ENCODE peak calls at places on chromosomes 1 and 21, in four cellular contexts. One of them, this sample, is unnamed.

GRCh38 chr1:27519341-27520258 is 29.6 kb upstream of the WASF2 start:
- DNase-seq in HepG2: no peak
- DNase-seq in astrocyte of the cerebellum: no peak
- DNase-seq in astrocyte of the spinal cord: no peak
- DNase-seq in this sample: no peak

GRCh38 chr1:18326171-18326950 is 154.4 kb upstream of the KLHDC7A start:
- DNase-seq in HepG2: no peak
- DNase-seq in astrocyte of the cerebellum: no peak
- DNase-seq in astrocyte of the spinal cord: no peak
- DNase-seq in this sample: no peak

GRCh38 chr1:174815036-174815435 is 184.7 kb upstream of the CACYBP start:
- DNase-seq in HepG2: peak
- DNase-seq in astrocyte of the cerebellum: no peak
- DNase-seq in astrocyte of the spinal cord: peak
- DNase-seq in this sample: peak

GRCh38 chr1:232423591-232423990 is 206.3 kb downstream of the SIPA1L2 start:
- DNase-seq in HepG2: no peak
- DNase-seq in astrocyte of the cerebellum: no peak
- DNase-seq in astrocyte of the spinal cord: no peak
- DNase-seq in this sample: peak

GRCh38 chr1:7576946-7577657 is 194.0 kb upstream of the VAMP3 start:
- DNase-seq in HepG2: no peak
- DNase-seq in astrocyte of the cerebellum: no peak
- DNase-seq in astrocyte of the spinal cord: peak
- DNase-seq in this sample: peak

GRCh38 chr1:74399249-74399648 is 113.2 kb downstream of the LRRC53 start:
- DNase-seq in HepG2: no peak
- DNase-seq in astrocyte of the cerebellum: no peak
- DNase-seq in astrocyte of the spinal cord: no peak
- DNase-seq in this sample: no peak

GRCh38 chr1:172135076-172135672 is 285.3 kb upstream of the C1orf105 start:
- DNase-seq in HepG2: peak
- DNase-seq in astrocyte of the cerebellum: no peak
- DNase-seq in astrocyte of the spinal cord: no peak
- DNase-seq in this sample: peak

GRCh38 chr1:246947255-246947654 is 15.5 kb upstream of the AHCTF1 start:
- DNase-seq in HepG2: peak
- DNase-seq in astrocyte of the cerebellum: peak
- DNase-seq in astrocyte of the spinal cord: peak
- DNase-seq in this sample: peak

GRCh38 chr1:237197470-237198425 is 155.8 kb downstream of the RYR2 start:
- DNase-seq in HepG2: no peak
- DNase-seq in astrocyte of the cerebellum: no peak
- DNase-seq in astrocyte of the spinal cord: no peak
- DNase-seq in this sample: no peak

GRCh38 chr1:121519042-121519755 is 334.4 kb downstream of the SRGAP2C start:
- DNase-seq in HepG2: peak
- DNase-seq in astrocyte of the cerebellum: no peak
- DNase-seq in astrocyte of the spinal cord: peak
- DNase-seq in this sample: no peak

GRCh38 chr1:32736812-32737791 is 34.5 kb upstream of the SYNC start:
- DNase-seq in HepG2: peak
- DNase-seq in astrocyte of the cerebellum: no peak
- DNase-seq in astrocyte of the spinal cord: no peak
- DNase-seq in this sample: no peak

GRCh38 chr1:55329091-55329490 is 113.9 kb upstream of the USP24 start:
- DNase-seq in HepG2: no peak
- DNase-seq in astrocyte of the cerebellum: no peak
- DNase-seq in astrocyte of the spinal cord: no peak
- DNase-seq in this sample: peak

GRCh38 chr1:230797376-230798186 is 50.4 kb downstream of the CAPN9 start:
- DNase-seq in HepG2: peak
- DNase-seq in astrocyte of the cerebellum: peak
- DNase-seq in astrocyte of the spinal cord: peak
- DNase-seq in this sample: peak

GRCh38 chr1:36989260-36989659 is 45.1 kb downstream of the GRIK3 start:
- DNase-seq in HepG2: no peak
- DNase-seq in astrocyte of the cerebellum: no peak
- DNase-seq in astrocyte of the spinal cord: no peak
- DNase-seq in this sample: no peak

GRCh38 chr1:93447481-93448291 is at the start of gene FNBP1L:
- DNase-seq in HepG2: peak
- DNase-seq in astrocyte of the cerebellum: no peak
- DNase-seq in astrocyte of the spinal cord: peak
- DNase-seq in this sample: peak

GRCh38 chr1:98903261-98903660 is 101.4 kb downstream of the PLPPR5 start:
- DNase-seq in HepG2: no peak
- DNase-seq in astrocyte of the cerebellum: peak
- DNase-seq in astrocyte of the spinal cord: peak
- DNase-seq in this sample: peak

GRCh38 chr1:229694053-229694693 is 68.1 kb downstream of the URB2 start:
- DNase-seq in HepG2: no peak
- DNase-seq in astrocyte of the cerebellum: peak
- DNase-seq in astrocyte of the spinal cord: peak
- DNase-seq in this sample: peak

GRCh38 chr1:164707868-164708331 is 148.9 kb downstream of the PBX1 start:
- DNase-seq in HepG2: no peak
- DNase-seq in astrocyte of the cerebellum: no peak
- DNase-seq in astrocyte of the spinal cord: peak
- DNase-seq in this sample: peak

GRCh38 chr1:79386730-79387129 is 380.2 kb upstream of the ADGRL4 start:
- DNase-seq in HepG2: no peak
- DNase-seq in astrocyte of the cerebellum: no peak
- DNase-seq in astrocyte of the spinal cord: no peak
- DNase-seq in this sample: no peak

GRCh38 chr1:55064861-55065263 is 25.5 kb downstream of the PCSK9 start:
- DNase-seq in HepG2: no peak
- DNase-seq in astrocyte of the cerebellum: peak
- DNase-seq in astrocyte of the spinal cord: peak
- DNase-seq in this sample: peak

GRCh38 chr1:39526466-39527189 is 35.2 kb downstream of the BMP8A start:
- DNase-seq in HepG2: no peak
- DNase-seq in astrocyte of the cerebellum: no peak
- DNase-seq in astrocyte of the spinal cord: no peak
- DNase-seq in this sample: no peak

GRCh38 chr1:4617506-4617905 is 36.9 kb upstream of the AJAP1 start:
- DNase-seq in HepG2: no peak
- DNase-seq in astrocyte of the cerebellum: no peak
- DNase-seq in astrocyte of the spinal cord: no peak
- DNase-seq in this sample: no peak

GRCh38 chr21:45592208-45592619 is 50.0 kb upstream of the SLC19A1 start:
- DNase-seq in HepG2: no peak
- DNase-seq in astrocyte of the cerebellum: no peak
- DNase-seq in astrocyte of the spinal cord: no peak
- DNase-seq in this sample: no peak

GRCh38 chr1:2594641-2595131 is 8.1 kb downstream of the PRXL2B start:
- DNase-seq in HepG2: no peak
- DNase-seq in astrocyte of the cerebellum: no peak
- DNase-seq in astrocyte of the spinal cord: no peak
- DNase-seq in this sample: no peak

GRCh38 chr1:2595261-2595811 is 8.8 kb downstream of the PRXL2B start:
- DNase-seq in HepG2: no peak
- DNase-seq in astrocyte of the cerebellum: no peak
- DNase-seq in astrocyte of the spinal cord: no peak
- DNase-seq in this sample: no peak

GRCh38 chr1:2592672-2593071 is 6.1 kb downstream of the PRXL2B start:
- DNase-seq in HepG2: no peak
- DNase-seq in astrocyte of the cerebellum: no peak
- DNase-seq in astrocyte of the spinal cord: no peak
- DNase-seq in this sample: no peak

GRCh38 chr1:2593251-2593878 is 6.8 kb downstream of the PRXL2B start:
- DNase-seq in HepG2: no peak
- DNase-seq in astrocyte of the cerebellum: no peak
- DNase-seq in astrocyte of the spinal cord: no peak
- DNase-seq in this sample: no peak

DNA sequence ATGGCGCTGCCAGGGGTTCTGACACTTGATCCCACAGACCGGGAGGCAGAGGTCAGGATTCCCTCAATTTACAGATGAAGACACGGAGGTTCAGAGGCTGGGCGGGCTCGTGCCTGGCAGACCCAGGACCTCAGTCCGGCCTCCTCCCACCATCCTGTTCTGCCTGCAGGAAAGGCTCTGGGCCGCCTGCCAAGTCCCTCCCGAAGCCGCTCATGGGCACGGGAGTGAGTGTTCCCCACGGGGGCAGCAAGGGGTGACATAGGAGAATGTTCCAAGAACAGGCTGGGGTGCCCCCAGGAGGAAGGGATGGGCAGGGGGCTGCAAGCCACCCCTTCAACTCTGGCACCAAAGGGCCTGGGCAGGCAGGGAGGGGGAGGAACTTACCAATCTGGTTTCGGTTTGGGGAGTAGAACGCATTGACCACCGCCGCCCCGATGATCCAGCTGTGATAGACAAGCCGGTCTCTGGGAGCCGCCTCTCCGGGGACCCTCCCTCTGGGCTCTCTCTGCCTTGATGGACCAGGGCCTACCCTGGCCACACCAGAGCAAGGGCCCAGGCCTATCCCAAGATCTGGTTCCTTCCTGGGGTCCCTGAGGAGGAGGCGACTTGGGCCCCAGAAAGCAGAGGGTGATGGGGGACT is 7.5 kb downstream of the PRXL2B start:
- DNase-seq in HepG2: no peak
- DNase-seq in astrocyte of the cerebellum: no peak
- DNase-seq in astrocyte of the spinal cord: peak
- DNase-seq in this sample: peak
- H3K4me3 ChIP-seq in HepG2: no peak
- H3K4me3 ChIP-seq in astrocyte of the cerebellum: no peak
- H3K4me3 ChIP-seq in astrocyte of the spinal cord: no peak
- H3K4me3 ChIP-seq in this sample: peak

GRCh38 chr1:150981805-150982712 is at the start of gene ANXA9:
- DNase-seq in HepG2: peak
- DNase-seq in astrocyte of the cerebellum: no peak
- DNase-seq in astrocyte of the spinal cord: no peak
- DNase-seq in this sample: peak
- H3K4me3 ChIP-seq in HepG2: peak
- H3K4me3 ChIP-seq in astrocyte of the cerebellum: no peak
- H3K4me3 ChIP-seq in astrocyte of the spinal cord: no peak
- H3K4me3 ChIP-seq in this sample: no peak

GRCh38 chr1:57422271-57423134 is 1.4 kb downstream of the DAB1 start:
- DNase-seq in HepG2: no peak
- DNase-seq in astrocyte of the cerebellum: no peak
- DNase-seq in astrocyte of the spinal cord: peak
- DNase-seq in this sample: peak
- H3K4me3 ChIP-seq in HepG2: no peak
- H3K4me3 ChIP-seq in astrocyte of the cerebellum: peak
- H3K4me3 ChIP-seq in astrocyte of the spinal cord: peak
- H3K4me3 ChIP-seq in this sample: peak

GRCh38 chr1:23341829-23342697 is 2.0 kb downstream of the HNRNPR start:
- DNase-seq in HepG2: peak
- DNase-seq in astrocyte of the cerebellum: no peak
- DNase-seq in astrocyte of the spinal cord: no peak
- DNase-seq in this sample: peak
- H3K4me3 ChIP-seq in HepG2: peak
- H3K4me3 ChIP-seq in astrocyte of the cerebellum: peak
- H3K4me3 ChIP-seq in astrocyte of the spinal cord: peak
- H3K4me3 ChIP-seq in this sample: peak

GRCh38 chr1:178576841-178577240 is 63.9 kb downstream of the TEX35 start:
- DNase-seq in HepG2: no peak
- DNase-seq in astrocyte of the cerebellum: no peak
- DNase-seq in astrocyte of the spinal cord: no peak
- DNase-seq in this sample: no peak

GRCh38 chr1:178574345-178574744 is 61.4 kb downstream of the TEX35 start:
- DNase-seq in HepG2: no peak
- DNase-seq in astrocyte of the cerebellum: no peak
- DNase-seq in astrocyte of the spinal cord: no peak
- DNase-seq in this sample: no peak

GRCh38 chr1:178573330-178573729 is 60.4 kb downstream of the TEX35 start:
- DNase-seq in HepG2: no peak
- DNase-seq in astrocyte of the cerebellum: no peak
- DNase-seq in astrocyte of the spinal cord: no peak
- DNase-seq in this sample: no peak

GRCh38 chr1:178577882-178578281 is 65.0 kb downstream of the TEX35 start:
- DNase-seq in HepG2: no peak
- DNase-seq in astrocyte of the cerebellum: no peak
- DNase-seq in astrocyte of the spinal cord: no peak
- DNase-seq in this sample: no peak

GRCh38 chr1:178575611-178576331 is 62.9 kb downstream of the TEX35 start:
- DNase-seq in HepG2: no peak
- DNase-seq in astrocyte of the cerebellum: no peak
- DNase-seq in astrocyte of the spinal cord: peak
- DNase-seq in this sample: no peak
- H3K4me3 ChIP-seq in HepG2: no peak
- H3K4me3 ChIP-seq in astrocyte of the cerebellum: no peak
- H3K4me3 ChIP-seq in astrocyte of the spinal cord: no peak
- H3K4me3 ChIP-seq in this sample: no peak

DNA sequence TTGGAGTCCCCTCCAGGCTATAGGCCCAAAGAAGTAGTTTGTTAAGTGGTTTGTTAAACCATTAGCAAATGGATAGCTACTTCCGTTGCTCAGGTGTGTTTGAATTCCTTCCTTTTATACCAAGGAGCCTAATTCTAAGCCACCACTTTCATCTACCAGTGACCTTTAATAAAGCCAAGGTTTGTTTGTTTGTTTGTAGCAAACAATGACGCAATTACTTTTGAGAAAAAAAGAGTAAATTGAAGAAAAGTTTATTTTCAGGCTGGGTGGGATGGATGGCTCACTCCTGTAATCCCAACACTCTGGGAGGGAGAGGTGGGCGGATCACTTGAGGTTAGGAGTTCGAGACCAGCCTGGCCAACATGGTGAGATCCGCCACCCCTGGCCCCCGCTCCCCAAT is 30.8 kb upstream of the RD3 start:
- DNase-seq in HepG2: no peak
- DNase-seq in astrocyte of the cerebellum: no peak
- DNase-seq in astrocyte of the spinal cord: no peak
- DNase-seq in this sample: no peak
- H3K4me3 ChIP-seq in HepG2: no peak
- H3K4me3 ChIP-seq in astrocyte of the cerebellum: no peak
- H3K4me3 ChIP-seq in astrocyte of the spinal cord: no peak
- H3K4me3 ChIP-seq in this sample: no peak

DNA sequence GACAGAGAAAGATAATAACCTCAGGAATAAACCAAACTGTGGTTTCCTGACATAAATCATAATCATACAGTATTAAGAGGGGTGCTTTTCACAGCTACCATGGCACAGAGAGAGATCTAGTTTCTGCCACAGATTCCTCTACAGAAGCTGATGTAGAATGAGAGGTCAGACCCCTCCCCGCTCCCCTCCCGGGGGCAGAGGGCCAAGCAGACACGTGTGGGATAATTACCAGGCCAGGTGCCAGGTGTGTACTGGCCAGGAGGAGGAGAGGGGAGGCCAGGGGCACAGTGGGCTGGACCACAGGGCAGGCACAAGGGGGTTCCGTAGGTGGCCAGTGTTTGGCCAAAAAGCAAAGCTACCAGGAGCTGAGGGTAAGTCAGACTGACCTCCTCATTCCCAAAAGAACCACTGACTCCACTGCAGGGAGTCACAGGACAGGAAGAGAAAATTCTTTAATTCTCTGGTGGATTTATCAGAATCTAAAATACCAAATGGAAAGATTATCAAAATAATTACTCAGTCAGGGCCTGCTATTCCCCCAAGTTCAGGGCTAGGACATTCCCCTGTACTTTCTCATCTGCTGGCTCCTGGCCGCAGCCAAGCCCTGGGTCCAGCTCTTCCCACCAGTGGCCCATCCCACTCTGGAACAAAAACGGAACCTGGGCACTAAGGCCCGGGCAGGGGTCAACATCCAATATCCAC is 30.0 kb downstream of the C2CD2 start:
- DNase-seq in HepG2: no peak
- DNase-seq in astrocyte of the cerebellum: no peak
- DNase-seq in astrocyte of the spinal cord: peak
- DNase-seq in this sample: peak
- H3K4me3 ChIP-seq in HepG2: no peak
- H3K4me3 ChIP-seq in astrocyte of the cerebellum: no peak
- H3K4me3 ChIP-seq in astrocyte of the spinal cord: no peak
- H3K4me3 ChIP-seq in this sample: no peak

This sample was measured in fibroblast of pulmonary artery.